ENCODE peak calls at places on chromosomes 7 and 10, in seven cellular contexts. T, L, S, Y, J, R and I are unnamed samples.

GRCh38 chr10:102119417-102120141 is 589 bp downstream of the LDB1 start:
- DNase-seq in T (no peak), L (peak; percentile 86), S (peak; percentile 88), Y (peak; percentile 23), J (no peak), R (no peak), I (peak; percentile 62)

GRCh38 chr7:145088111-145088745 is 252.4 kb upstream of the TPK1 start:
- DNase-seq in T (no peak), L (no peak), S (no peak), Y (no peak), J (no peak), R (no peak), I (no peak)

GRCh38 chr10:108582387-108582786 is 1340.9 kb downstream of the XPNPEP1 start:
- DNase-seq in T (no peak), L (peak; percentile 2), S (peak; percentile 26), Y (no peak), J (no peak), R (no peak), I (no peak)

GRCh38 chr7:5594616-5595544 is 171.2 kb upstream of the TNRC18 start:
- DNase-seq in T (no peak), L (no peak), S (no peak), Y (no peak), J (no peak), R (no peak), I (peak; percentile 69)

GRCh38 chr10:102024799-102025198 is 31.2 kb downstream of the ARMH3 start:
- DNase-seq in T (no peak), L (no peak), S (no peak), Y (no peak), J (no peak), R (no peak), I (no peak)

GRCh38 chr7:144824360-144824759 is 11.5 kb downstream of the TPK1 start:
- DNase-seq in T (no peak), L (peak; percentile 31), S (peak; percentile 77), Y (no peak), J (no peak), R (no peak), I (no peak)

GRCh38 chr7:69615696-69616095 is 17.4 kb downstream of the AUTS2 start:
- DNase-seq in T (no peak), L (no peak), S (no peak), Y (no peak), J (no peak), R (no peak), I (no peak)

GRCh38 chr10:132536241-132536963 is 1.2 kb upstream of the INPP5A start:
- DNase-seq in T (no peak), L (no peak), S (no peak), Y (no peak), J (no peak), R (no peak), I (no peak)

GRCh38 chr10:86177483-86178155 is 189.0 kb downstream of the GRID1 start:
- DNase-seq in T (no peak), L (no peak), S (no peak), Y (no peak), J (no peak), R (no peak), I (no peak)

GRCh38 chr10:133139561-133140065 is 20.4 kb upstream of the KNDC1 start:
- DNase-seq in T (peak; percentile 68), L (no peak), S (no peak), Y (no peak), J (no peak), R (no peak), I (no peak)

GRCh38 chr10:118868618-118869017 is 113.8 kb upstream of the CACUL1 start:
- DNase-seq in T (no peak), L (no peak), S (no peak), Y (no peak), J (no peak), R (no peak), I (no peak)

GRCh38 chr10:21329995-21330627 is 195.4 kb downstream of the SKIDA1 start:
- DNase-seq in T (no peak), L (no peak), S (peak; percentile 92), Y (no peak), J (peak; percentile 44), R (no peak), I (no peak)

GRCh38 chr10:132142396-132143161 is 44.2 kb upstream of the DPYSL4 start:
- DNase-seq in T (no peak), L (peak; percentile 61), S (peak; percentile 4), Y (peak; percentile 50), J (no peak), R (no peak), I (peak; percentile 74)

GRCh38 chr7:123622660-123623386 is 21.2 kb downstream of the ASB15 start:
- DNase-seq in T (no peak), L (no peak), S (no peak), Y (no peak), J (no peak), R (no peak), I (no peak)

GRCh38 chr7:119252962-119253361 is 1020.0 kb upstream of the KCND2 start:
- DNase-seq in T (no peak), L (no peak), S (no peak), Y (no peak), J (no peak), R (no peak), I (no peak)

GRCh38 chr10:77926566-77927342 is at the start of gene DLG5:
- DNase-seq in T (peak; percentile 74), L (no peak), S (peak; percentile 72), Y (no peak), J (no peak), R (no peak), I (no peak)

GRCh38 chr10:64528294-64529002 is 1007.2 kb downstream of the REEP3 start:
- DNase-seq in T (no peak), L (no peak), S (no peak), Y (no peak), J (no peak), R (no peak), I (no peak)

GRCh38 chr10:44591911-44592310 is 207.0 kb upstream of the CXCL12 start:
- DNase-seq in T (no peak), L (no peak), S (no peak), Y (no peak), J (no peak), R (no peak), I (no peak)